ENCODE peak calls at places on chromosome 7, in four cellular contexts. V, Q, W and D are unnamed samples.

GRCh38 chr7:46776790-46777189 is 805.1 kb downstream of the TNS3 start:
- DNase-seq in V (peak), Q (no peak), W (no peak), D (no peak)

GRCh38 chr7:127887631-127888030 is 143.6 kb downstream of the LRRC4 start:
- DNase-seq in V (no peak), Q (no peak), W (no peak), D (no peak)

GRCh38 chr7:74604326-74605020 is 53.0 kb upstream of the GTF2I start:
- DNase-seq in V (no peak), Q (no peak), W (no peak), D (no peak)

GRCh38 chr7:155794196-155794595 is 18.1 kb downstream of the SHH start:
- DNase-seq in V (no peak), Q (no peak), W (no peak), D (no peak)

GRCh38 chr7:93203496-93203895 is 22.8 kb downstream of the HEPACAM2 start:
- DNase-seq in V (no peak), Q (no peak), W (no peak), D (no peak)

GRCh38 chr7:156000601-156001396 is 188.5 kb upstream of the SHH start:
- DNase-seq in V (no peak), Q (no peak), W (peak), D (no peak)

GRCh38 chr7:155206286-155207020 is 91.2 kb upstream of the INSIG1 start:
- DNase-seq in V (peak), Q (no peak), W (no peak), D (peak)

GRCh38 chr7:121119047-121119446 is 130.5 kb downstream of the CPED1 start:
- DNase-seq in V (no peak), Q (no peak), W (no peak), D (no peak)

GRCh38 chr7:29017666-29018065 is 59.5 kb upstream of the TRIL start:
- DNase-seq in V (peak), Q (no peak), W (no peak), D (no peak)

GRCh38 chr7:91719008-91719407 is 161.5 kb downstream of the MTERF1 start:
- DNase-seq in V (no peak), Q (no peak), W (no peak), D (no peak)

GRCh38 chr7:117673367-117673766 is 193.5 kb downstream of the CFTR start:
- DNase-seq in V (no peak), Q (peak), W (peak), D (no peak)

GRCh38 chr7:118352854-118353453 is 128.4 kb downstream of the ANKRD7 start:
- DNase-seq in V (no peak), Q (peak), W (no peak), D (no peak)

GRCh38 chr7:71829499-71829898 is 582.6 kb downstream of the CALN1 start:
- DNase-seq in V (no peak), Q (no peak), W (no peak), D (no peak)

GRCh38 chr7:88681682-88682081 is 77.8 kb upstream of the ZNF804B start:
- DNase-seq in V (no peak), Q (no peak), W (no peak), D (no peak)

GRCh38 chr7:28539289-28539981 is 127.1 kb downstream of the CREB5 start:
- DNase-seq in V (no peak), Q (no peak), W (no peak), D (no peak)

GRCh38 chr7:124480074-124480820 is 285.3 kb downstream of the GPR37 start:
- DNase-seq in V (no peak), Q (no peak), W (no peak), D (no peak)

GRCh38 chr7:137682596-137682995 is 164.2 kb downstream of the DGKI start:
- DNase-seq in V (peak), Q (no peak), W (no peak), D (peak)

GRCh38 chr7:112938895-112939588 is 147.6 kb downstream of the GPR85 start:
- DNase-seq in V (peak), Q (peak), W (peak), D (peak)

GRCh38 chr7:2359610-2360009 is 5.0 kb downstream of the EIF3B start:
- DNase-seq in V (no peak), Q (no peak), W (no peak), D (no peak)

GRCh38 chr7:127654404-127655392 is 2.7 kb downstream of the SND1 start:
- DNase-seq in V (no peak), Q (no peak), W (no peak), D (no peak)

GRCh38 chr7:519974-520458 is 370 bp upstream of the PDGFA start:
- DNase-seq in V (peak), Q (no peak), W (peak), D (peak)

GRCh38 chr7:30694218-30694745 is 12.0 kb upstream of the CRHR2 start:
- DNase-seq in V (no peak), Q (no peak), W (no peak), D (no peak)

GRCh38 chr7:23598321-23598720 is 1.1 kb downstream of the CCDC126 start:
- DNase-seq in V (no peak), Q (no peak), W (no peak), D (peak)

GRCh38 chr7:36158321-36158605 is 5.2 kb downstream of the EEPD1 start:
- DNase-seq in V (no peak), Q (no peak), W (no peak), D (peak)

GRCh38 chr7:30817060-30817770 is 46.0 kb downstream of the MINDY4 start:
- DNase-seq in V (peak), Q (no peak), W (no peak), D (no peak)

GRCh38 chr7:1361016-1361755 is 98.1 kb downstream of the MICALL2 start:
- DNase-seq in V (no peak), Q (no peak), W (no peak), D (no peak)

GRCh38 chr7:91347288-91347687 is 83.1 kb downstream of the FZD1 start:
- DNase-seq in V (peak), Q (no peak), W (no peak), D (no peak)

GRCh38 chr7:27046854-27047549 is 48.8 kb downstream of the HOXA1 start:
- DNase-seq in V (peak), Q (no peak), W (no peak), D (peak)

GRCh38 chr7:71625534-71625933 is 493.6 kb downstream of the GALNT17 start:
- DNase-seq in V (no peak), Q (no peak), W (no peak), D (no peak)

GRCh38 chr7:28958235-28958945 is at the start of gene TRIL:
- DNase-seq in V (peak), Q (peak), W (peak), D (peak)

GRCh38 chr7:84092207-84092606 is 102.4 kb downstream of the SEMA3A start:
- DNase-seq in V (peak), Q (no peak), W (no peak), D (no peak)

GRCh38 chr7:2661602-2662272 is 26.3 kb upstream of the AMZ1 start:
- DNase-seq in V (no peak), Q (no peak), W (peak), D (no peak)

GRCh38 chr7:70919491-70920073 is 212.4 kb upstream of the GALNT17 start:
- DNase-seq in V (no peak), Q (no peak), W (no peak), D (no peak)

GRCh38 chr7:108434030-108434429 is 22.2 kb downstream of the NRCAM start:
- DNase-seq in V (no peak), Q (no peak), W (no peak), D (no peak)

GRCh38 chr7:43570688-43571365 is 12.1 kb upstream of the STK17A start:
- DNase-seq in V (no peak), Q (no peak), W (no peak), D (no peak)
- H2AK5ac ChIP-seq in V (peak), Q (no peak), W (no peak), D (no peak)

DNA sequence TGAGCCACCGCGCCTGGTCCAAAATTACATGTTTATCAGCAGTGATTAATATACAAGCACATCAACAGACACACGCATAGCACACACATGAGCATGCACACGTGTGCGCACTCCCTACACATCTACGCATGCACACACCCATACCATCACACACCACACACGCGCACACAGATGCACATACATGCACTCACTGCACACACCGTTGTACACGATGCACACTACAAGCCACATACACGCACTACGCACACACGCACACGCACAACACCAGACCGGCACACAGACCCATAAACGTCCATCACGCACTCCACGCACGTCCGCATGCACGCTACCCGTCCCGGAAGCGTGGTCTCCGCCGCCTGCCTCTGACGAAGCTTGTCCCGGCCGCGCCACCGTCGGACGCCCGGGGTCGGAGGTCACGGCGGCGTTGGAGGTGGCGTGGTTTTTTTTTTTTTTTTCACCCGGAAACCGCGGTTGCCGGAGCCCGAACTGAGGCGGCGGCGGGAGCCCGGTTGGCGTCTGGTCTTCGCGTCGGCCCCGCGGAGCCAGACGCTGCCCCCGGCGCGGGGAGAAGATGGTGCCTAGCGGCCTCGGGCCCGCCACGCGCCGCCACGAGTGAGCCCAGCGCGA is at the start of gene TMEM248:
- DNase-seq in V (peak), Q (peak), W (peak), D (peak)
- H3K14ac ChIP-seq in V (peak), Q (peak), W (peak), D (peak)

GRCh38 chr7:50714851-50715250 is 67.8 kb downstream of the GRB10 start:
- DNase-seq in V (no peak), Q (no peak), W (no peak), D (peak)

GRCh38 chr7:50712527-50713356 is 70.0 kb downstream of the GRB10 start:
- DNase-seq in V (no peak), Q (no peak), W (no peak), D (no peak)

GRCh38 chr7:50710441-50711154 is 72.1 kb downstream of the GRB10 start:
- DNase-seq in V (no peak), Q (no peak), W (no peak), D (no peak)

GRCh38 chr7:50711271-50712175 is 71.2 kb downstream of the GRB10 start:
- DNase-seq in V (peak), Q (no peak), W (no peak), D (peak)

GRCh38 chr7:50713357-50713965 is 69.2 kb downstream of the GRB10 start:
- DNase-seq in V (no peak), Q (no peak), W (no peak), D (no peak)
- H2AK5ac ChIP-seq in V (no peak), Q (no peak), W (no peak), D (no peak)

GRCh38 chr7:150401861-150402631 is 22.9 kb downstream of the ZNF775 start:
- DNase-seq in V (no peak), Q (no peak), W (peak), D (no peak)
- H3K14ac ChIP-seq in V (no peak), Q (no peak), W (peak), D (peak)

DNA sequence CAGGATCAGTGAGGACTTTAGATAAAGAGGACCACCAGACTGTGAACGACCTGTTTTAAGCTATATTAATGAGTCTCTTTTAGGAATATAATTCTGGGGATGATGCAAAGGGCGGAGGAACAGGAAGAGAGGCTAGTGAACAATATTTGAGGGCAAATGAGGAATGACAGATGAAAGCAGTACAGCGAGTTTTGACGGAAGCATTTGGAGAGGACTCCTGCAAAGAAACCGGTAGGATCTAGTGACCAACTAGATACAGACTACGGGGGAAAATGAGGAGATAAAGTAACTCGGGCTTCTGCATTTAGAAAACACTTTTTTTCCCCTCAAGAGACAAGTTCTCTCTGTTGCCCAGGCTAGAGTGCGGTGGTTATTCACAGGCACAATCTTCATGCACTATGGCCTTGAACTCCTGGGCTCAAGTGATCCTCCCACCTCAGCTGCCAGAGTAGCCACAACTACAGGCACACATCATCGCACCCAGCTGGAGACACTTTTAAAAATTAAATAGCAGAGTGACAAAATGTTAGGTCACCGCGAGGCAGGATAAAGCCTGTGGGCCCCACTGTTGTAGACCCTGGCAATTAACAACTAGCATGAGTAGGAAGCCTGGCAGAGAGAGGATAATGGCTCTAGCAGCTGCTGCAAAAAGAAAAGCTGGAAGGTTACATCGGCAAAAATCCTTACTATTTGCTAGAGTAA is 143.2 kb downstream of the SRPK2 start:
- DNase-seq in V (no peak), Q (no peak), W (no peak), D (no peak)
- H2AK5ac ChIP-seq in V (no peak), Q (no peak), W (no peak), D (no peak)

GRCh38 chr7:139683137-139683871 is 94.5 kb downstream of the HIPK2 start:
- DNase-seq in V (peak), Q (no peak), W (no peak), D (no peak)

GRCh38 chr7:139682136-139683013 is 95.4 kb downstream of the HIPK2 start:
- DNase-seq in V (peak), Q (no peak), W (no peak), D (no peak)

GRCh38 chr7:139680676-139681462 is 96.9 kb downstream of the HIPK2 start:
- DNase-seq in V (peak), Q (no peak), W (no peak), D (peak)

GRCh38 chr7:139681463-139681755 is 96.4 kb downstream of the HIPK2 start:
- DNase-seq in V (no peak), Q (no peak), W (no peak), D (no peak)

GRCh38 chr7:139681812-139682135 is 96.0 kb downstream of the HIPK2 start:
- DNase-seq in V (no peak), Q (no peak), W (no peak), D (no peak)
- H3K14ac ChIP-seq in V (peak), Q (no peak), W (peak), D (no peak)